ENCODE peak calls at places on chromosomes 7 and 10, in seven cellular contexts. S, T, X, V, D, C and G are unnamed samples.
A peak's percentile ranks its signal among the peaks of the same experiment; 100 is the strongest.

GRCh38 chr7:132295198-132295597 is 281.1 kb downstream of the PLXNA4 start:
- DNase-seq in X (no peak), D (no peak), T (no peak), V (no peak), S (no peak), C (no peak), G (no peak)

GRCh38 chr7:137626469-137627067 is 220.2 kb downstream of the DGKI start:
- DNase-seq in S (peak; percentile 72), D (peak; percentile 80), V (peak; percentile 41), X (no peak), C (peak; percentile 42), T (no peak), G (peak; percentile 58)

GRCh38 chr10:114902151-114902550 is 35.8 kb upstream of the TRUB1 start:
- DNase-seq in X (no peak), S (peak; percentile 21), C (no peak), D (no peak), V (no peak), T (no peak), G (no peak)

GRCh38 chr7:120259382-120259781 is 13.6 kb upstream of the KCND2 start:
- DNase-seq in S (peak; percentile 36), C (no peak), D (no peak), T (no peak), V (no peak), X (no peak), G (no peak)

GRCh38 chr10:119293368-119293767 is 86.0 kb downstream of the GRK5 start:
- DNase-seq in V (no peak), D (no peak), S (no peak), C (no peak), X (no peak), T (no peak), G (no peak)

GRCh38 chr7:83166-83840 is 109.1 kb upstream of the FAM20C start:
- DNase-seq in D (no peak), S (no peak), X (no peak), C (no peak), V (no peak), T (no peak), G (no peak)

GRCh38 chr10:7428673-7429350 is 18.0 kb upstream of the SFMBT2 start:
- DNase-seq in S (no peak), T (no peak), D (no peak), X (no peak), C (no peak), V (no peak), G (no peak)

GRCh38 chr10:110750931-110751330 is 106.8 kb downstream of the RBM20 start:
- DNase-seq in C (no peak), S (no peak), X (no peak), V (no peak), D (no peak), T (no peak), G (no peak)

GRCh38 chr7:35316549-35316948 is 62.6 kb upstream of the TBX20 start:
- DNase-seq in V (no peak), S (peak; percentile 51), D (no peak), C (no peak), T (no peak), X (no peak), G (no peak)

GRCh38 chr7:49623943-49624342 is 149.5 kb upstream of the VWC2 start:
- DNase-seq in C (no peak), D (no peak), S (no peak), V (no peak), X (no peak), T (no peak), G (no peak)

GRCh38 chr7:83732305-83732704 is 83.4 kb upstream of the SEMA3E start:
- DNase-seq in X (no peak), C (no peak), T (no peak), D (no peak), S (no peak), V (no peak), G (no peak)

GRCh38 chr7:155766386-155766785 is 45.9 kb downstream of the SHH start:
- DNase-seq in S (no peak), T (no peak), X (no peak), V (no peak), C (no peak), D (no peak), G (no peak)

GRCh38 chr10:20712766-20713165 is 184.3 kb downstream of the NEBL start:
- DNase-seq in S (no peak), D (no peak), V (no peak), X (no peak), T (no peak), C (no peak), G (no peak)

GRCh38 chr7:55113760-55114541 is 95.1 kb downstream of the EGFR start:
- DNase-seq in C (no peak), T (no peak), D (no peak), V (no peak), S (no peak), X (no peak), G (no peak)

GRCh38 chr7:140534743-140535142 is 55.4 kb upstream of the MKRN1 start:
- DNase-seq in T (no peak), S (no peak), V (no peak), X (peak; percentile 24), D (no peak), C (no peak), G (no peak)

GRCh38 chr7:56097700-56098099 is 4.9 kb upstream of the PHKG1 start:
- DNase-seq in D (no peak), T (no peak), C (no peak), V (no peak), X (no peak), S (peak; percentile 87), G (peak; percentile 80)

GRCh38 chr7:41825927-41826480 is 123.1 kb upstream of the INHBA start:
- DNase-seq in S (no peak), D (no peak), T (no peak), V (no peak), X (no peak), C (no peak), G (no peak)

GRCh38 chr7:925601-926000 is 28.9 kb downstream of the ADAP1 start:
- DNase-seq in V (no peak), X (peak; percentile 43), C (no peak), S (no peak), D (no peak), T (peak; percentile 66), G (no peak)

GRCh38 chr10:84176351-84176750 is 2.8 kb downstream of the GPR15LG start:
- DNase-seq in D (no peak), C (no peak), V (no peak), X (no peak), T (no peak), S (no peak), G (no peak)

GRCh38 chr10:91643700-91644099 is 10.8 kb upstream of the PPP1R3C start:
- DNase-seq in T (no peak), S (peak; percentile 21), C (no peak), V (no peak), D (peak; percentile 29), X (no peak), G (no peak)

GRCh38 chr10:1168763-1169162 is 112.6 kb downstream of the WDR37 start:
- DNase-seq in V (no peak), C (no peak), T (no peak), S (no peak), D (no peak), X (no peak), G (no peak)

GRCh38 chr10:113474756-113475155 is 78.1 kb upstream of the HABP2 start:
- DNase-seq in S (no peak), V (no peak), D (no peak), X (no peak), T (no peak), C (no peak), G (no peak)

GRCh38 chr7:78953726-78954363 is 499.6 kb downstream of the MAGI2 start:
- DNase-seq in X (no peak), V (no peak), D (no peak), T (no peak), C (no peak), S (no peak), G (no peak)

DNA sequence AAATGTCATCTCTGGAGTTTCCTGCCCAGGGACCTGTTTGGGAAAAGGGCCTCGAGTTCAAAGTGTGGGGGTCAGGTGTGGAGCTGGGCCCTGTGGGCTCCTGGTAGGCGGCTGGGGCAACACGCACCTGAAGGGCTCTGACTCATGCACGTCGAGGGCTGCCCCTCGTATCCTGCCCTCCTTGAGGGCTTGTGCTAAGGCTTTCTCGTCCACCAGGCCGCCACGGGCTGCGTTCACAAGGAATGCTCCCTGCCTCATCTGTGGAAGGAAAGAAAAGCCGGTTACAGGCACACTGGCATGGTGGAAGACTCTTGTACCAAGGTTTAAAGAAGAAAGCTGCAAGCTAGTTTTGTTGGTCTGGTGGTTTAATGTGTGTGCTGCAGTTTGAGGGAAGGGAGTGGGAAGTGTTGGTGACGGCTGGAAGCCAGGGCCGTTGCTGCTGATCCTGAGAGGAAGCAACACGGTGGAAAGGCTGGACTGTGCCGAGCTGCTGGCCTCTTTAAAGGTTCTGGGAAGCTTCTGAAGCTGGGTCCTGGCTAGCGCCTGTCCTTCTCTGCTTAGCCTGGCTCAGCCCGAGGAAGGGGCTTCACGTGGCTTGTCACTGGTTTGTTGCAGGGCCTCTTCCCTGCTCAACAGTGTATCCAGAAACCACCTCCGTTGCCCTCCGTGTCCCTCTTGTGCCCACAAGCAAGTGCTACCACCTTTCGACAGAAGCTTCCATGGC is 52.0 kb downstream of the ZRANB1 start:
- DNase-seq in X (no peak), T (peak; percentile 39), S (no peak), V (no peak), D (no peak), C (no peak), G (peak; percentile 26)
- H3K36me3 ChIP-seq in X (peaks cover 95% of the 10 kb centered on the region), T (peaks cover 98% of the 10 kb centered on the region), S (peaks cover 45% of the 10 kb centered on the region), V (peaks cover 86% of the 10 kb centered on the region), D (peaks cover 6% of the 10 kb centered on the region), C (peaks cover 15% of the 10 kb centered on the region), G (no peaks in the 10 kb centered on the region)

DNA sequence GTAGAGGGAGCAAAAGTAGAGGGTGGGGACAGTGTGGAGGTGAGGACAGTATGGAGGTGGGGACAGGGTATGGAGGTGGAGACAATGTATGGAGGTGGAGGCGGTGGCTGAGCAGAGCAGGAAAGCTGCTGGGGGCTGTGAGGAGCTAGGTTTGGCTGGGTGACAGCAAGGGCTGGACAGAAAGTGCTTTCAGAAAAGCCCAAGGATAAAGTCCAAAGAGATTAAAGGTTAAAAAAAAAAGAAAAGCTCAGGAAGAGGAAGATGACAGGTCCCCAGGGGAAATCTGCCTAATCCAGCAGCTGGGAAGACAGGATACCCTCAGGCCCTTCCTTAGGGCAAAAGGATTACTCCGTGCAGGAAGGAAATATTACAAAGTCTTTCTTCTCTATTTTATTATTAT is 32.1 kb upstream of the PFKFB3 start:
- DNase-seq in S (no peak), D (no peak), V (no peak), X (no peak), C (no peak), T (no peak), G (no peak)
- H3K27ac ChIP-seq in S (peak overlapping the region; percentile 34), D (no peak overlapping the region), V (no peak overlapping the region), X (peak overlapping the region; percentile 22), C (no peak overlapping the region), T (no peak overlapping the region), G (no peak overlapping the region)

GRCh38 chr7:15503603-15504280 is 58.1 kb downstream of the AGMO start:
- DNase-seq in D (no peak), S (peak; percentile 22), C (no peak), V (no peak), X (no peak), T (no peak), G (no peak)
- H3K4me3 ChIP-seq in D (no peak overlapping the region), S (no peak overlapping the region), C (no peak overlapping the region), V (no peak overlapping the region), X (no peak overlapping the region), T (no peak overlapping the region), G (no peak overlapping the region)

DNA sequence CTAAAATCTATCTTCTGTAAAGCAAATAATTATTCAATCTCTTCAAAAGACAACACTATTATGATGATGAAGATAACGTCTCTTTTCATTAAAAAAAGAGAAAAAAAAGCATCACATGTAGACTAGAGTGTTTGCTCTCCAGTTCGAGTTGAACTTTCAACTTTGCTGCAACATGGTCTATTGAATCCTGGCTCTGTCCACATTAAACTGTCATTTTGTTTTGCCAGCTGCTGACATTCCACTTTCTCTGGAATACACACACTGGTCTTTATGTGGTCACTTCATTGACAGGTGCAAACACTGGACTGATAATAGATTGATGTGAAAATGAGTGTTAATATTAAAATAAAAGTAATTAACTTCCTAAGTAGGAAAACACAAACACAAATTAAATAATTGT is 61.7 kb downstream of the PTF1A start:
- DNase-seq in V (no peak), D (no peak), X (no peak), S (no peak), T (no peak), C (no peak), G (no peak)
- H3K36me3 ChIP-seq in V (no peaks in the 10 kb centered on the region), D (no peaks in the 10 kb centered on the region), X (no peaks in the 10 kb centered on the region), S (no peaks in the 10 kb centered on the region), T (no peaks in the 10 kb centered on the region), C (no peaks in the 10 kb centered on the region), G (no peaks in the 10 kb centered on the region)